ENCODE peak calls at places on chromosomes 13 and 19, in eight cellular contexts. F, Q, M, T, B, U, K and P are unnamed samples.

GRCh38 chr19:17721821-17722220 is 2.5 kb downstream of the MAP1S start:
- DNase-seq in F (peak), U (peak), M (peak), K (no peak), B (no peak), Q (no peak), T (no peak), P (no peak)

GRCh38 chr13:51733656-51734334 is 70.2 kb downstream of the DHRS12 start:
- DNase-seq in B (no peak), K (no peak), U (no peak), M (peak), F (no peak), T (peak), Q (no peak), P (no peak)

GRCh38 chr13:35923347-35923746 is 207.8 kb downstream of the DCLK1 start:
- DNase-seq in M (peak), T (no peak), Q (no peak), B (peak), U (peak), K (peak), F (no peak), P (no peak)

GRCh38 chr19:48196933-48197665 is 26.6 kb downstream of the ZSWIM9 start:
- DNase-seq in T (peak), K (peak), B (peak), M (no peak), U (no peak), F (no peak), Q (no peak), P (no peak)

GRCh38 chr13:93715866-93716265 is 489.3 kb downstream of the GPC6 start:
- DNase-seq in U (no peak), K (no peak), M (peak), B (no peak), F (no peak), Q (no peak), T (no peak), P (no peak)

GRCh38 chr19:616732-617526 is 16.4 kb downstream of the POLRMT start:
- DNase-seq in K (no peak), T (no peak), Q (no peak), F (no peak), U (no peak), B (no peak), M (no peak), P (no peak)

GRCh38 chr13:46575843-46576242 is 22.9 kb downstream of the LRCH1 start:
- DNase-seq in U (peak), B (no peak), M (peak), T (no peak), F (no peak), Q (no peak), K (peak), P (no peak)

GRCh38 chr19:49442354-49442753 is 1.0 kb upstream of the SLC17A7 start:
- DNase-seq in B (peak), M (peak), Q (no peak), K (no peak), T (no peak), F (no peak), U (no peak), P (no peak)

GRCh38 chr13:99834246-99834645 is 137.3 kb downstream of the ZIC5 start:
- DNase-seq in T (no peak), M (no peak), K (no peak), U (no peak), Q (no peak), F (no peak), B (no peak), P (no peak)

GRCh38 chr19:16206637-16207036 is 8.9 kb downstream of the AP1M1 start:
- DNase-seq in M (no peak), K (no peak), Q (no peak), B (no peak), T (no peak), U (no peak), F (no peak), P (no peak)

GRCh38 chr13:46855664-46856063 is 41.2 kb downstream of the HTR2A start:
- DNase-seq in K (no peak), T (no peak), F (no peak), Q (no peak), U (no peak), B (no peak), M (no peak), P (no peak)

GRCh38 chr13:99027260-99027659 is 49.4 kb upstream of the DOCK9 start:
- DNase-seq in K (no peak), F (no peak), M (no peak), Q (no peak), B (no peak), U (no peak), T (no peak), P (no peak)

GRCh38 chr19:20351244-20351643 is 184.2 kb downstream of the ZNF486 start:
- DNase-seq in Q (no peak), U (no peak), M (no peak), B (no peak), T (no peak), F (peak), K (no peak), P (no peak)

GRCh38 chr19:49515767-49516166 is 3.3 kb downstream of the FCGRT start:
- DNase-seq in U (no peak), Q (no peak), M (no peak), F (peak), K (peak), B (no peak), T (no peak), P (no peak)

GRCh38 chr19:49132974-49133609 is 13.7 kb downstream of the PPFIA3 start:
- DNase-seq in F (no peak), K (no peak), M (no peak), Q (no peak), U (no peak), T (peak), B (no peak), P (no peak)

GRCh38 chr13:73520566-73521290 is 461.9 kb downstream of the KLF5 start:
- DNase-seq in Q (no peak), U (no peak), T (no peak), F (no peak), M (no peak), B (no peak), K (no peak), P (no peak)

GRCh38 chr13:58142952-58143351 is 511.4 kb downstream of the PCDH17 start:
- DNase-seq in F (no peak), K (no peak), Q (no peak), U (no peak), B (no peak), T (no peak), M (no peak), P (no peak)

GRCh38 chr19:28746486-28746885 is 466.5 kb downstream of the UQCRFS1 start:
- DNase-seq in K (no peak), T (no peak), B (no peak), F (no peak), M (peak), U (no peak), Q (no peak), P (no peak)